ENCODE peak calls at places on chromosomes 16 and 17, in seven cellular contexts. O is uterus, C is NT2/D1, M is esophagus squamous epithelium, E is neural progenitor cell, L is PC-3, F is A549. N is an unnamed sample. For H3K9me3 and H3K4me1, the result is how much of the 10 kb centered on the place peaks cover.

GRCh38 chr16:24731722-24732419 is 2.4 kb downstream of the TNRC6A start:
- DNase-seq in L (no peak), F (no peak), M (no peak), C (no peak), O (no peak), E (no peak), N (peak)

GRCh38 chr16:11232852-11233726 is 22.9 kb downstream of the SOCS1 start:
- DNase-seq in C (no peak), L (no peak), F (no peak), E (no peak), O (no peak), M (no peak), N (peak)

GRCh38 chr17:80964859-80965580 is 26.6 kb upstream of the CHMP6 start:
- DNase-seq in L (no peak), M (no peak), F (no peak), O (no peak), E (peak), C (no peak), N (no peak)

GRCh38 chr17:82424001-82424862 is 5.8 kb upstream of the OGFOD3 start:
- DNase-seq in F (no peak), L (peak), M (no peak), C (peak), O (peak), E (peak), N (no peak)

GRCh38 chr17:74334393-74335039 is 8.5 kb downstream of the KIF19 start:
- DNase-seq in F (no peak), E (no peak), M (no peak), C (no peak), L (no peak), O (no peak), N (no peak)

GRCh38 chr17:76498886-76499667 is 2.1 kb downstream of the RHBDF2 start:
- DNase-seq in C (no peak), F (peak), E (no peak), O (no peak), L (peak), M (no peak), N (no peak)

GRCh38 chr16:84482001-84482891 is 22.2 kb downstream of the MEAK7 start:
- DNase-seq in L (no peak), C (no peak), F (no peak), M (no peak), O (no peak), E (no peak), N (no peak)

GRCh38 chr17:79508291-79508716 is 102.5 kb downstream of the RBFOX3 start:
- DNase-seq in O (no peak), M (no peak), E (no peak), F (no peak), C (no peak), L (no peak), N (no peak)

GRCh38 chr17:31310877-31311276 is 3.0 kb downstream of the EVI2B start:
- DNase-seq in L (no peak), M (no peak), F (no peak), E (no peak), C (no peak), O (no peak), N (no peak)

GRCh38 chr16:11370084-11370931 is 25.0 kb downstream of the RMI2 start:
- DNase-seq in O (no peak), F (no peak), L (no peak), M (no peak), C (no peak), E (no peak), N (no peak)

GRCh38 chr16:55988013-55988412 is 112.8 kb upstream of the CES5A start:
- DNase-seq in M (no peak), C (no peak), L (no peak), O (no peak), F (no peak), E (no peak), N (no peak)

GRCh38 chr17:7258731-7259554 is 3.3 kb downstream of the CLDN7 start:
- DNase-seq in O (no peak), M (no peak), C (no peak), L (peak), F (no peak), E (no peak), N (no peak)

GRCh38 chr17:7393613-7394451 is 493 bp downstream of the PLSCR3 start:
- DNase-seq in M (no peak), E (peak), L (peak), F (peak), O (peak), C (no peak), N (no peak)

GRCh38 chr17:72388765-72389473 is 268.1 kb downstream of the SOX9 start:
- DNase-seq in E (no peak), O (no peak), L (peak), C (no peak), F (peak), M (no peak), N (no peak)

GRCh38 chr17:19578545-19578944 is 44.9 kb downstream of the SLC47A1 start:
- DNase-seq in L (no peak), M (no peak), C (no peak), E (peak), O (peak), F (no peak), N (no peak)

GRCh38 chr16:59597269-59597668 is 863.2 kb upstream of the GOT2 start:
- DNase-seq in M (no peak), F (no peak), E (no peak), O (no peak), C (no peak), L (no peak), N (no peak)

GRCh38 chr17:80504671-80505413 is 28.4 kb upstream of the NPTX1 start:
- DNase-seq in O (no peak), F (peak), L (no peak), E (no peak), C (no peak), M (no peak), N (no peak)

GRCh38 chr16:1713331-1713730 is 7.3 kb downstream of the MAPK8IP3 start:
- DNase-seq in F (no peak), E (no peak), M (no peak), O (no peak), C (no peak), L (no peak), N (no peak)

GRCh38 chr17:78257810-78258322 is 26.4 kb downstream of the TMEM235 start:
- DNase-seq in F (no peak), O (no peak), E (no peak), L (no peak), M (no peak), C (no peak), N (no peak)

GRCh38 chr17:22506861-22507260 is 814.5 kb downstream of the KCNJ18 start:
- DNase-seq in C (no peak), E (no peak), O (no peak), M (no peak), F (no peak), L (no peak), N (no peak)

GRCh38 chr17:22503322-22503899 is 811.1 kb downstream of the KCNJ18 start:
- DNase-seq in L (no peak), O (no peak), M (no peak), E (no peak), C (no peak), F (no peak), N (no peak)

GRCh38 chr17:22505660-22506059 is 813.3 kb downstream of the KCNJ18 start:
- DNase-seq in O (no peak), F (no peak), E (no peak), C (no peak), L (no peak), M (no peak), N (no peak)

GRCh38 chr17:22507823-22508222 is 815.5 kb downstream of the KCNJ18 start:
- DNase-seq in O (no peak), M (no peak), C (peak), L (peak), E (no peak), F (no peak), N (no peak)

GRCh38 chr17:22506231-22506630 is 813.9 kb downstream of the KCNJ18 start:
- DNase-seq in E (no peak), C (no peak), L (no peak), F (no peak), O (no peak), M (no peak), N (no peak)
- H3K9me3 ChIP-seq in E (under half), C (under half), L (under half), F (under half), O (under half), M (under half), N (under half)

GRCh38 chr17:28471531-28472342 is 1.7 kb upstream of the SLC13A2 start:
- DNase-seq in C (no peak), M (no peak), F (no peak), E (no peak), O (no peak), L (peak), N (no peak)

GRCh38 chr17:28475151-28475900 is 1.9 kb downstream of the SLC13A2 start:
- DNase-seq in L (peak), C (no peak), M (no peak), E (no peak), F (no peak), O (no peak), N (no peak)

GRCh38 chr17:28474035-28474640 is 694 bp downstream of the SLC13A2 start:
- DNase-seq in O (no peak), L (no peak), M (no peak), E (no peak), F (no peak), C (no peak), N (no peak)

GRCh38 chr17:28472871-28473497 is 460 bp upstream of the SLC13A2 start:
- DNase-seq in C (no peak), E (no peak), L (no peak), M (no peak), O (no peak), F (no peak), N (no peak)

DNA sequence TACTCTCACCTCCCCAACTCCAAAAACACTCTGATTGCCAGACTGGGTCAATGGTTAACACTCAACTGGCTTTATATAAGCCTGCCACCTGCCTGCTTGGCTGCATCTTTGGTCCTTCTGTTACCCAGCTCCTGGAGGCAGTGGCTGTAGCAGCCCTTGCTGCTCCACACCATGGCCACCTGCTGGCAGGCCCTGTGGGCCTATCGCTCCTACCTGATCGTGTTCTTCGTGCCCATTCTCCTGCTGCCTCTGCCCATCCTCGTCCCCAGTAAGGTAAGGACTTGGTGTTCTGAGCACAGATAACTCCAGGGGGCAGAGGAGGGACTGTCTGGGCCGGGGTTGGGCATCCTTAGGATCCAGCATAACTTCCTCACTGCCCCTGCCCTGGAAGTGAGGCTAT is at the start of gene SLC13A2:
- DNase-seq in L (no peak), E (no peak), O (no peak), M (no peak), C (no peak), F (no peak), N (no peak)
- H3K4me1 ChIP-seq in L (under half), E (under half), O (under half), M (under half), C (under half), F (under half), N (under half)

GRCh38 chr17:22462461-22462860 is 770.1 kb downstream of the KCNJ18 start:
- DNase-seq in C (no peak), E (no peak), M (no peak), L (no peak), F (no peak), O (no peak), N (no peak)

GRCh38 chr17:22459331-22459952 is 767.1 kb downstream of the KCNJ18 start:
- DNase-seq in M (no peak), C (no peak), E (no peak), F (no peak), O (no peak), L (no peak), N (no peak)

GRCh38 chr17:22460461-22461063 is 768.2 kb downstream of the KCNJ18 start:
- DNase-seq in E (no peak), C (no peak), M (no peak), O (no peak), F (no peak), L (no peak), N (no peak)

GRCh38 chr17:22461460-22462145 is 769.3 kb downstream of the KCNJ18 start:
- DNase-seq in F (no peak), O (no peak), C (no peak), E (no peak), L (no peak), M (no peak), N (no peak)

GRCh38 chr17:22459953-22460350 is 767.6 kb downstream of the KCNJ18 start:
- DNase-seq in F (no peak), E (no peak), O (no peak), M (no peak), L (no peak), C (no peak), N (no peak)
- H3K9me3 ChIP-seq in F (under half), E (under half), O (under half), M (under half), L (under half), C (under half), N (under half)

GRCh38 chr17:66541461-66542182 is 239.2 kb downstream of the PRKCA start:
- DNase-seq in M (no peak), F (no peak), O (no peak), C (no peak), L (peak), E (no peak), N (no peak)
- H3K4me1 ChIP-seq in M (under half), F (under half), O (under half), C (under half), L (half or more), E (under half), N (under half)

DNA sequence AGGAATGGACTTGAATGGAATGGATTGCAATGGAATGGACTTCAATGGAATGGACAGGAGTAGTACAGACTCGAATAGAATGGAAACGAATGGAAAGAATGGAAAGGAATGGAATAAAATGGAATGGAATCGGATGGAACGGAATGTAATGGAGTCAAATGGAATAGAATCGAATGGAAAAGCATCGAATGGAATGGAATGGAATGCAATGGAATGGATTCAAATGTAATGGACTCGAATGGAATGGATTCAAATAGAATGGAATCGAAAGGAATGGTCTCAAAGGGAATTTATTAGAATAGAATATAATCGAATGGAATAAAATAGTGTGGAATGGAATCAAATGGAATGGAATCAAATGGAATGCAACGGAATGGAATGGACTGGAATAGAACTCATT is 484.9 kb upstream of the WSB1 start:
- DNase-seq in L (no peak), O (no peak), E (no peak), M (no peak), C (no peak), F (no peak), N (no peak)
- H3K9me3 ChIP-seq in L (under half), O (under half), E (half or more), M (under half), C (half or more), F (under half), N (half or more)

DNA sequence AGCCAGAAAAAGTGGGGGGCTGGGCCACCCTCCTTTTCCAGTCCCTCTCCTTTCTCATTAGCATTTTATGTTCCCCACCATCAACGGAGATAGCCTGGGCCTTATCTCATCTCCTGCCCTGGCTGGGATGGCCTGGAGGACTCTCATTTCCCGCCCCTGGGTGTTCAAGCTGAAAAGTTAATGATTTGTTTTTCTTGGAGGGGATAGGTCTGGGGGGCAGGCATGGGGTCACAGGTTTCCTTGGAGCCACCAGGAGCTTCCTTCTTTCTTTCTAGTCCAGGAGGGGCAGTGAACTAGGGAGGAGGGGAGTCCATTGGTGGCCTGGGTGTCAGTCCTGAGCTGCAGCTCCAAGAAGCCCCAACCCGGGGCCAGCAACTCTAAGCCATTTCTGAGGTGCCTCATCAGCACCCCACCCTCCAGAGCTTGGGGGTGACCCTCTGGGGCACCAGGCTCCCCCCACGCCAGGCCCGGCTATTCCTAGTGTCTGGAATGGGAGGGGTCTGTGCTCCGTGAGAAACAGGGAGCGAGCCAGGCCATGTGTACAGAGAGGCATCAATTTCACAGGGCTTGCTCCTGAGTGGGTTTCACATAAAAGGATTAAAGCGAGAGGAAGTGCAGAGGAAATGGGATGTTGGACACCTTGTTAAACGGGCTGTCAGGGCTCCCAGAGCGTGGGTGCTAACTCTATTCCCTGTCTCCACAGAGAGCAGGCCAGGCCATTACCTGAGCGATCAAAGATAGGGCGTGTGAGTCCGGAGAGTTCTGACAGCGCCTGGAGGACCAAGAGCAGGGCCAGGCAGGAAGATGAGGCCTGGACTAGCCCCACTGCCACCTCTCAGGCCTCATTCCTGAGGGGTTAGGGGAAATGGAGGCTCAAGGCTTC is 90.6 kb upstream of the LHX1 start:
- DNase-seq in E (no peak), F (no peak), M (no peak), O (no peak), L (no peak), C (no peak), N (no peak)
- H3K4me1 ChIP-seq in E (under half), F (under half), M (under half), O (under half), L (under half), C (under half), N (under half)

GRCh38 chr17:56652608-56653007 is 59.1 kb downstream of the NOG start:
- DNase-seq in E (no peak), O (no peak), C (no peak), M (no peak), F (no peak), L (peak), N (no peak)
- H3K9me3 ChIP-seq in E (under half), O (under half), C (under half), M (under half), F (under half), L (under half), N (under half)

GRCh38 chr16:70687172-70687531 is 1.3 kb upstream of the MTSS2 start:
- DNase-seq in F (no peak), L (no peak), C (no peak), M (no peak), O (no peak), E (no peak), N (peak)

GRCh38 chr16:70687671-70688265 is 1.9 kb upstream of the MTSS2 start:
- DNase-seq in L (no peak), M (no peak), O (no peak), F (no peak), E (no peak), C (no peak), N (no peak)

GRCh38 chr16:70688266-70688742 is 2.5 kb upstream of the MTSS2 start:
- DNase-seq in F (no peak), M (no peak), E (no peak), L (no peak), O (peak), C (no peak), N (no peak)

GRCh38 chr16:70689970-70690905 is 4.4 kb upstream of the MTSS2 start:
- DNase-seq in M (no peak), L (no peak), F (no peak), E (no peak), C (no peak), O (no peak), N (no peak)

DNA sequence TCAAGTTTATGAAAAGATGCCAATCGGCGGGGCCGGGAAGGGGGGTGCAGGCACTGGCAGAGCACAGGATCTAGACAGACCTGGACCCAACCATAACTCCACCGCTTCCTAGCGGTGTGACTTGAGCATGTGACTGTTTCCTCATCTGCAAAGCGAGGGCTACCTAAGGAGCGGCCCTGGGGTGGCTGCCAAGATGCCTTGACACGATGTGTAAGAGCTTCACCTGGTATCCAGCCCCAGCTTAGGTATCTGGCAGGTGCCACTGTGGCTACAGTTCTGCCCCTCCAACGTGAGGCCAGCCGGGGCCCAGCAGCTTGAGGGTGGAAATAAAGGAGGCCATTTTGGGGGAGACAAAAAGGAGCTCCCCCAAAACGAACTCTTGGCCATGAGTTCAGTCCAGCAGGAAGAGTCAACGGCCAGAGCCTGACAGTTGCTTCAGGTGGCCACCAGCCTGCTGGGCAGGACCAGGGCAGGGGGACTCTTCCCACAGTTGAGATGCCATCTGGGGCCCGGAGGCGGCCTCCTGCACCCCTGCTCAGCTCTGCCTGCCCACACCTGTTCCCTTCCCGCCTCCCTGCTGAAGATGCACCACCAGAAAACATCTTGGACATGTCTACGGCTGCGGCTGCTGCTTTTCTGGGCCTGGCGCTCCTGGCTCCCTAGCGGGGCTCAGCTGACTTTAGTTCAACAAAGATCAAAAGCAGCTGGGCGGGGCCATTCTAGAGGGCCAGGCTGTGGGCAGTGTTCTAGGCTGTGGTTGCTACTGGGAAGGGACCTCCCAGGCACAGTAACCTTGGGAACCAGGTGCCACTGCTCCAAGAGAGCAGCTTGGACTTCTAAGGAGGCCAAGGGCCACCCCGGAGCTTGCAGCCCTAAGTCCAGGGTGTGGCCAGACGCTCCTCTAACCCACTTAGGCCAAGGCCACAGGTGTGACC is 3.4 kb upstream of the MTSS2 start:
- DNase-seq in F (no peak), L (no peak), O (no peak), C (no peak), E (no peak), M (no peak), N (peak)
- H3K4me1 ChIP-seq in F (half or more), L (under half), O (under half), C (under half), E (under half), M (half or more), N (half or more)

GRCh38 chr16:35724551-35724950 is 2265.1 kb downstream of the TP53TG3F start:
- DNase-seq in E (no peak), M (no peak), F (no peak), O (no peak), L (no peak), C (no peak), N (no peak)

GRCh38 chr16:35731341-35732040 is 2272.1 kb downstream of the TP53TG3F start:
- DNase-seq in C (no peak), F (no peak), M (no peak), O (no peak), E (no peak), L (no peak), N (no peak)

GRCh38 chr16:35730251-35730650 is 2270.8 kb downstream of the TP53TG3F start:
- DNase-seq in L (no peak), M (no peak), E (no peak), F (no peak), O (no peak), C (no peak), N (no peak)

GRCh38 chr16:35725949-35726348 is 2266.5 kb downstream of the TP53TG3F start:
- DNase-seq in F (no peak), E (no peak), L (no peak), C (no peak), M (no peak), O (no peak), N (no peak)
- H3K9me3 ChIP-seq in F (under half), E (under half), L (under half), C (under half), M (under half), O (under half), N (under half)

N was measured in heart right ventricle.